ENCODE peak calls at places on chromosomes 5 and 9, in six cellular contexts. S is HepG2, A is endothelial cell of umbilical vein, Q is upper lobe of left lung, O is H1, I is GM12878. T is an unnamed sample.
A peak's percentile ranks its signal among the peaks of the same experiment; 100 is the strongest.

GRCh38 chr9:126666155-126666803 is 52.6 kb downstream of the LMX1B start:
- DNase-seq in S (no peak), A (no peak), Q (no peak), O (no peak), I (peak; percentile 20), T (no peak)

GRCh38 chr5:59840200-59840601 is 53.3 kb downstream of the PDE4D start:
- DNase-seq in S (peak; percentile 20), A (peak; percentile 23), Q (no peak), O (no peak), I (no peak), T (no peak)

GRCh38 chr5:146541956-146542849 is 26.2 kb upstream of the GPR151 start:
- DNase-seq in S (peak; percentile 38), A (peak; percentile 66), Q (no peak), O (peak; percentile 93), I (no peak), T (peak; percentile 77)

GRCh38 chr9:97551308-97551707 is 49.8 kb downstream of the TMOD1 start:
- DNase-seq in S (no peak), A (no peak), Q (no peak), O (no peak), I (no peak), T (no peak)

GRCh38 chr5:79703381-79703645 is 13.7 kb downstream of the CMYA5 start:
- DNase-seq in S (no peak), A (no peak), Q (no peak), O (no peak), I (no peak), T (no peak)

GRCh38 chr9:91089405-91090131 is 272.1 kb downstream of the AUH start:
- DNase-seq in S (peak; percentile 52), A (peak; percentile 41), Q (no peak), O (no peak), I (no peak), T (peak; percentile 61)

GRCh38 chr9:14314929-14315753 is 1.2 kb upstream of the NFIB start:
- DNase-seq in S (peak; percentile 38), A (peak; percentile 67), Q (peak; percentile 98), O (peak; percentile 84), I (no peak), T (peak; percentile 91)

GRCh38 chr5:37902323-37902722 is 62.5 kb upstream of the GDNF start:
- DNase-seq in S (no peak), A (no peak), Q (no peak), O (no peak), I (no peak), T (no peak)

GRCh38 chr5:157855404-157855994 is 3.4 kb downstream of the CLINT1 start:
- DNase-seq in S (peak; percentile 59), A (peak; percentile 81), Q (no peak), O (peak; percentile 63), I (no peak), T (peak; percentile 63)

GRCh38 chr9:92163276-92163675 is 48.1 kb upstream of the SPTLC1 start:
- DNase-seq in S (no peak), A (no peak), Q (no peak), O (no peak), I (no peak), T (no peak)

GRCh38 chr9:108640211-108640610 is 215.6 kb downstream of the ACTL7B start:
- DNase-seq in S (no peak), A (no peak), Q (no peak), O (no peak), I (no peak), T (no peak)

GRCh38 chr9:128715436-128715750 is 8.5 kb downstream of the ZDHHC12 start:
- DNase-seq in S (no peak), A (no peak), Q (no peak), O (no peak), I (no peak), T (no peak)

GRCh38 chr9:135216666-135217431 is 129.4 kb downstream of the OLFM1 start:
- DNase-seq in S (no peak), A (no peak), Q (peak; percentile 56), O (no peak), I (no peak), T (no peak)

GRCh38 chr5:43573058-43573457 is 16.2 kb upstream of the PAIP1 start:
- DNase-seq in S (no peak), A (peak; percentile 47), Q (no peak), O (no peak), I (no peak), T (no peak)

GRCh38 chr5:42812620-42813019 is 928 bp upstream of the SELENOP start:
- DNase-seq in S (no peak), A (no peak), Q (no peak), O (no peak), I (no peak), T (no peak)

GRCh38 chr9:134740071-134740470 is 98.5 kb downstream of the COL5A1 start:
- DNase-seq in S (no peak), A (no peak), Q (no peak), O (no peak), I (no peak), T (no peak)

GRCh38 chr5:140260089-140260656 is 42.7 kb downstream of the PFDN1 start:
- DNase-seq in S (no peak), A (no peak), Q (no peak), O (no peak), I (no peak), T (no peak)

GRCh38 chr9:15622596-15622995 is 69.8 kb downstream of the CCDC171 start:
- DNase-seq in S (no peak), A (peak; percentile 36), Q (no peak), O (no peak), I (no peak), T (no peak)

GRCh38 chr9:32587901-32588300 is 14.9 kb upstream of the NDUFB6 start:
- DNase-seq in S (no peak), A (no peak), Q (no peak), O (no peak), I (no peak), T (no peak)

GRCh38 chr9:33295571-33295970 is 5.3 kb downstream of the NFX1 start:
- DNase-seq in S (no peak), A (no peak), Q (no peak), O (no peak), I (peak; percentile 43), T (no peak)

GRCh38 chr5:96043471-96043870 is 81.8 kb upstream of the ELL2 start:
- DNase-seq in S (no peak), A (no peak), Q (no peak), O (no peak), I (no peak), T (no peak)

GRCh38 chr5:166772770-166773169 is 1518.7 kb upstream of the WWC1 start:
- DNase-seq in S (no peak), A (no peak), Q (no peak), O (no peak), I (no peak), T (no peak)

GRCh38 chr5:115349001-115349817 is 52.8 kb upstream of the CCDC112 start:
- DNase-seq in S (peak; percentile 69), A (peak; percentile 86), Q (no peak), O (no peak), I (no peak), T (peak; percentile 42)

GRCh38 chr9:94287877-94288513 is 28.9 kb downstream of the ZNF169 start:
- DNase-seq in S (no peak), A (no peak), Q (no peak), O (no peak), I (no peak), T (no peak)

GRCh38 chr9:71929791-71930440 is 18.5 kb downstream of the C9orf85 start:
- DNase-seq in S (no peak), A (no peak), Q (no peak), O (no peak), I (no peak), T (no peak)

GRCh38 chr9:137030528-137030927 is 1.4 kb downstream of the FUT7 start:
- DNase-seq in S (no peak), A (no peak), Q (no peak), O (no peak), I (peak; percentile 42), T (no peak)

GRCh38 chr5:130335116-130335515 is 430.9 kb downstream of the CHSY3 start:
- DNase-seq in S (no peak), A (peak; percentile 55), Q (no peak), O (no peak), I (no peak), T (no peak)

GRCh38 chr9:101465330-101465915 is 29.8 kb upstream of the ALDOB start:
- DNase-seq in S (peak; percentile 69), A (peak; percentile 23), Q (no peak), O (no peak), I (no peak), T (peak; percentile 84)

DNA sequence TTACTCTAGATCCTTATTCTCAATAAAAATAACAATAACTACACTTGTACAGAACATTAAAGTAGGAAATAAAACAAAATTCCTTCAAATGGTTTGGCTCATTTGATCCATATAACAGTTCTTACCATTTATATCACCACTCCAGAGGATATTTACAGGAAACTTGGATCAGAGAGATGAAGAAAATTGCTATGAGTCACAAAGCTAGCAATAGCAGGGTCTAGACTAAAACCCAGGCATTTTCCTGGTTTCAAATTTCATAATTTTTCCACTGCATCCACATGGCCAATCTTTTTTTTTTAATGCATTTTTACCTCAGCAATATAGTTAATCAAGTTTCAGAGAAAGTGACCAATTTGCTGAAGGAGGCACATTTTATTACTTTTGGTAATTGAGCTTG is 299.2 kb downstream of the ELAVL2 start:
- DNase-seq in S (no peak), A (peak; percentile 46), Q (no peak), O (no peak), I (no peak), T (no peak)
- H3K4me1 ChIP-seq in S (no peaks in the 10 kb centered on the region), A (no peaks in the 10 kb centered on the region), Q (no peaks in the 10 kb centered on the region), O (no peaks in the 10 kb centered on the region), I (no peaks in the 10 kb centered on the region), T (no peaks in the 10 kb centered on the region)

GRCh38 chr9:36793277-36793676 is 220.6 kb downstream of the MELK start:
- DNase-seq in S (no peak), A (no peak), Q (no peak), O (peak; percentile 79), I (no peak), T (no peak)
- TF ChIP-seq CTCF in S (peak; percentile 16), A (no peak), Q (no peak), O (peak; percentile 71), I (no peak), T (no peak)

DNA sequence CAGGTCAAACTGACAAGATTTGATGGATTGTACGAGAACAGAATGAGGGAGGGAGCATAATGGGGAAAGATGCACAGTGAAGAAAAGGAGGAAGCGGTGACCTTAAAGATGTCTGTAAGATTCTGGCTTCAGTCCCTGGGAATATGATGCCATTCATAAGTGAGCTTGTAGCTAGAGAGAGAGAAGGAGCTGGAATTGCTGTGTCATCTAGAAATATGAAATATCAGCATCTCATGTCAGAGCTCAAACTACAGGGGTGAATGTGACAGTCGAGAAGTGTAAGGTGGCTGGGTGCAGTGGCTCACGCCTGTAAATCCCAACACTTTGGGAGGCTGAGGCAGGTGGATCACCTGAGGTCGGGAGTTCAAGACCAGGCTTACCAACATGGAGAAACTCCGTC is 24.0 kb upstream of the WHRN start:
- DNase-seq in S (no peak), A (no peak), Q (no peak), O (no peak), I (no peak), T (no peak)
- TF ChIP-seq POLR2AphosphoS5 in S (no peak), A (no peak), Q (no peak), O (no peak), I (no peak), T (no peak)

GRCh38 chr5:14191325-14191724 is 48.2 kb downstream of the TRIO start:
- DNase-seq in S (no peak), A (no peak), Q (no peak), O (no peak), I (no peak), T (no peak)
- H3K4me1 ChIP-seq in S (peaks cover 23% of the 10 kb centered on the region), A (peaks cover 78% of the 10 kb centered on the region), Q (peaks cover 28% of the 10 kb centered on the region), O (no peaks in the 10 kb centered on the region), I (peaks cover 5% of the 10 kb centered on the region), T (peaks cover 28% of the 10 kb centered on the region)

GRCh38 chr9:98552306-98552705 is 156.4 kb downstream of the GABBR2 start:
- DNase-seq in S (no peak), A (peak; percentile 26), Q (no peak), O (no peak), I (no peak), T (no peak)
- TF ChIP-seq CTCF in S (no peak), A (no peak), Q (no peak), O (no peak), I (no peak), T (no peak)

T was measured in transverse colon.